ENCODE peak calls at places on chromosomes 4 and X, in seven cellular contexts. P, D, Q, E, M, G and Z are unnamed samples.

GRCh38 chrX:105701310-105702052 is 120.9 kb upstream of the NRK start:
- DNase-seq in P (peak; percentile 3), Q (no peak), E (no peak), D (peak; percentile 42), M (no peak), G (peak; percentile 27), Z (no peak)

GRCh38 chr4:65799513-65799912 is 129.2 kb upstream of the EPHA5 start:
- DNase-seq in D (no peak), M (no peak), G (no peak), E (no peak), P (no peak), Q (no peak), Z (no peak)

GRCh38 chr4:137124278-137124932 is 407.9 kb downstream of the PCDH18 start:
- DNase-seq in Q (peak; percentile 29), E (no peak), D (peak; percentile 79), G (peak; percentile 58), P (peak; percentile 10), M (no peak), Z (peak; percentile 44)

GRCh38 chr4:2741626-2742025 is 14.5 kb downstream of the TNIP2 start:
- DNase-seq in M (no peak), E (no peak), Q (no peak), D (peak; percentile 6), G (no peak), P (peak; percentile 40), Z (no peak)

GRCh38 chr4:100041646-100042045 is 91.6 kb upstream of the H2AZ1 start:
- DNase-seq in E (no peak), P (no peak), G (peak; percentile 25), M (no peak), Q (no peak), D (peak; percentile 3), Z (no peak)

GRCh38 chr4:140326395-140326993 is 47.0 kb upstream of the SCOC start:
- DNase-seq in Q (no peak), D (peak; percentile 73), G (peak; percentile 65), E (no peak), P (peak; percentile 34), M (no peak), Z (no peak)

GRCh38 chr4:165192500-165192898 is 14.9 kb upstream of the KLHL2 start:
- DNase-seq in M (no peak), E (no peak), D (no peak), G (no peak), Q (no peak), P (no peak), Z (no peak)

GRCh38 chr4:156598138-156598681 is 373.4 kb downstream of the PDGFC start:
- DNase-seq in M (no peak), G (no peak), D (peak; percentile 66), E (no peak), Q (no peak), P (no peak), Z (no peak)

GRCh38 chr4:142817442-142817841 is 28.7 kb downstream of the INPP4B start:
- DNase-seq in P (no peak), Q (no peak), D (peak; percentile 93), G (peak; percentile 86), E (peak; percentile 6), M (no peak), Z (peak; percentile 93)

GRCh38 chrX:31508338-31508737 is 436.5 kb upstream of the FTHL17 start:
- DNase-seq in D (peak; percentile 81), E (no peak), M (no peak), G (peak; percentile 2), Q (no peak), P (no peak), Z (no peak)

GRCh38 chr4:88138561-88138960 is 19.9 kb downstream of the ABCG2 start:
- DNase-seq in M (no peak), Q (no peak), E (no peak), D (peak; percentile 60), G (peak; percentile 34), P (no peak), Z (peak; percentile 58)

GRCh38 chr4:97507587-97508245 is 635.6 kb downstream of the STPG2 start:
- DNase-seq in P (no peak), Q (no peak), M (no peak), E (no peak), D (peak; percentile 61), G (peak; percentile 59), Z (no peak)

GRCh38 chrX:150683536-150684146 is 9.6 kb upstream of the MTMR1 start:
- DNase-seq in P (peak; percentile 65), E (peak; percentile 65), Q (peak; percentile 52), G (peak; percentile 56), M (no peak), D (peak; percentile 56), Z (no peak)

GRCh38 chr4:7393491-7394183 is 41.1 kb downstream of the PSAPL1 start:
- DNase-seq in M (no peak), P (peak; percentile 22), Q (no peak), D (no peak), E (no peak), G (no peak), Z (no peak)

GRCh38 chr4:71828450-71828849 is 44.6 kb upstream of the GC start:
- DNase-seq in D (no peak), P (no peak), E (no peak), M (no peak), Q (no peak), G (no peak), Z (no peak)

GRCh38 chr4:25865586-25865985 is 2.8 kb upstream of the SEL1L3 start:
- DNase-seq in G (peak; percentile 99), Q (no peak), D (peak; percentile 31), M (no peak), E (no peak), P (peak; percentile 73), Z (no peak)

GRCh38 chr4:158020175-158020574 is 152.7 kb downstream of the GASK1B start:
- DNase-seq in G (peak; percentile 79), E (no peak), D (peak; percentile 91), M (no peak), P (no peak), Q (no peak), Z (peak; percentile 87)

GRCh38 chrX:37871626-37872302 is 24.4 kb upstream of the DYNLT3 start:
- DNase-seq in Q (no peak), G (peak; percentile 89), E (no peak), M (no peak), D (peak; percentile 79), P (no peak), Z (peak; percentile 55)

GRCh38 chr4:17781072-17781830 is at the start of gene FAM184B:
- DNase-seq in D (no peak), Q (no peak), P (peak; percentile 71), M (no peak), G (peak; percentile 14), E (no peak), Z (no peak)

GRCh38 chr4:172393220-172393619 is 580.0 kb downstream of the GALNTL6 start:
- DNase-seq in E (no peak), G (no peak), D (no peak), P (no peak), M (no peak), Q (no peak), Z (no peak)

GRCh38 chr4:142088906-142089305 is 452.5 kb downstream of the IL15 start:
- DNase-seq in E (no peak), P (no peak), Q (no peak), D (peak; percentile 84), M (no peak), G (no peak), Z (peak; percentile 98)

GRCh38 chrX:139058831-139059495 is 347.4 kb upstream of the FGF13 start:
- DNase-seq in P (no peak), D (no peak), E (no peak), M (no peak), G (peak; percentile 74), Q (no peak), Z (no peak)

GRCh38 chr4:128310266-128310697 is 22.7 kb upstream of the PGRMC2 start:
- DNase-seq in P (peak; percentile 22), G (no peak), E (no peak), Q (no peak), D (peak; percentile 6), M (no peak), Z (no peak)

GRCh38 chr4:95093460-95093859 is 335.7 kb downstream of the BMPR1B start:
- DNase-seq in P (no peak), Q (no peak), E (no peak), D (no peak), G (no peak), M (no peak), Z (no peak)
- H3K4me3 ChIP-seq in P (no peak overlapping the region), Q (no peak overlapping the region), E (no peak overlapping the region), D (no peak overlapping the region), G (no peak overlapping the region), M (no peak overlapping the region), Z (no peak overlapping the region)

GRCh38 chr4:166895771-166896170 is 338.5 kb downstream of the SPOCK3 start:
- DNase-seq in P (no peak), M (no peak), G (no peak), Q (no peak), D (no peak), E (no peak), Z (no peak)

GRCh38 chr4:166896254-166896653 is 338.0 kb downstream of the SPOCK3 start:
- DNase-seq in G (no peak), E (no peak), M (no peak), D (peak; percentile 1), Q (peak; percentile 15), P (no peak), Z (no peak)
- H3K4me3 ChIP-seq in G (no peak overlapping the region), E (no peak overlapping the region), M (no peak overlapping the region), D (no peak overlapping the region), Q (no peak overlapping the region), P (no peak overlapping the region), Z (no peak overlapping the region)

DNA sequence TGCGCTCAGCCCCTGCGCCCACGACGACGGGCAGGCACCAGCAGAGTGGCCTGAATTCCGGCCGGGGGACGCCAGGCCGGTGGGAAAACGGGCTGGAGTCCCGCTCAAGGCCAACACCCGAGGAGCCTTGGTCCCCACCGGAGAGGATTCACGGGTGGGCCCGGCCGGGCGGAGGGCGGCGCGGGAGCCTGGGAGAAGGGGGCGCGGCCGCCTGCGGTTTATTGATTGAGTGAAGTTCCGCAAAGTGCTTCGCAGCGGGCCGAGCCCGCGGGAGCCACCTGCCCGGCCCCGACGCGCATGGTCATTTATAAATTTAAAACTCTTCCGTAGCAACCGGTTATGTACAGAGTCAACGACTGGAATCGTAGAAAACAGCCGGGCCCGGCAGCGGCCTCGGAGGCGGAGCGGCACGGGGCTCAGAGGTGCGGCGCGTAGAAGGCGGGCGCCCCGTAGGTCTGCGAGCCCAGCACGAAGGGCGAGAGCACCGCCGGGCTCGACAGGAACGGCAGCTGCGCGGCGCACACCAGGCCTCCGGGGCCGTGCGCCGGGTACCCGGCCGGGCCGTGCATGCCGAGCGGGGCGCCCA is 3.6 kb downstream of the NKX1-1 start:
- DNase-seq in M (no peak), G (peak; percentile 12), E (no peak), D (no peak), Q (no peak), P (peak; percentile 82), Z (no peak)
- H3K4me3 ChIP-seq in M (no peak overlapping the region), G (no peak overlapping the region), E (no peak overlapping the region), D (no peak overlapping the region), Q (no peak overlapping the region), P (no peak overlapping the region), Z (no peak overlapping the region)

GRCh38 chr4:632926-633325 is 7.6 kb downstream of the PDE6B start:
- DNase-seq in G (no peak), Q (no peak), P (peak; percentile 34), E (no peak), M (no peak), D (no peak), Z (no peak)

GRCh38 chr4:630661-631060 is 5.3 kb downstream of the PDE6B start:
- DNase-seq in D (no peak), M (no peak), E (no peak), G (no peak), Q (no peak), P (peak; percentile 38), Z (no peak)

GRCh38 chr4:633976-634598 is 8.7 kb downstream of the PDE6B start:
- DNase-seq in G (no peak), P (peak; percentile 70), Q (no peak), M (no peak), D (no peak), E (no peak), Z (no peak)

GRCh38 chr4:633406-633805 is 8.0 kb downstream of the PDE6B start:
- DNase-seq in E (no peak), D (no peak), M (no peak), P (no peak), Q (no peak), G (no peak), Z (no peak)

GRCh38 chr4:632391-632790 is 7.0 kb downstream of the PDE6B start:
- DNase-seq in D (no peak), E (no peak), M (no peak), G (no peak), Q (no peak), P (no peak), Z (no peak)
- H3K4me3 ChIP-seq in D (no peak overlapping the region), E (no peak overlapping the region), M (no peak overlapping the region), G (no peak overlapping the region), Q (no peak overlapping the region), P (no peak overlapping the region), Z (no peak overlapping the region)